ENCODE peak calls at places on chromosomes 1 and 21, in six cellular contexts. P is stimulated activated CD4-positive, alpha-beta T cell treated with anti-CD3 and anti-CD28 coated beads, Interleukin-1b, Interleukin-23, amount 100 ng/mL, for 1 hour; N is astrocyte of the spinal cord; X is progenitor cell of endocrine pancreas; H is lung; U is fibroblast of pulmonary artery. Z is an unnamed sample.

GRCh38 chr21:20272791-20273362 is 725.3 kb upstream of the NCAM2 start:
- DNase-seq in P (no peak), N (no peak), X (no peak), H (no peak), U (no peak), Z (no peak)

GRCh38 chr1:145845514-145846161 is at the start of gene NUDT17:
- DNase-seq in P (peak; percentile 44), N (peak; percentile 74), X (peak; percentile 66), H (peak; percentile 77), U (peak; percentile 75), Z (no peak)

GRCh38 chr1:230166366-230167132 is 99.5 kb downstream of the GALNT2 start:
- DNase-seq in P (no peak), N (no peak), X (no peak), H (no peak), U (no peak), Z (no peak)

GRCh38 chr1:154474802-154475201 is 27.2 kb upstream of the TDRD10 start:
- DNase-seq in P (no peak), N (peak; percentile 84), X (no peak), H (peak; percentile 81), U (peak; percentile 78), Z (no peak)

GRCh38 chr1:160177231-160177630 is 13.1 kb upstream of the CASQ1 start:
- DNase-seq in P (no peak), N (no peak), X (no peak), H (no peak), U (no peak), Z (no peak)

GRCh38 chr1:225919906-225920305 is 4.1 kb downstream of the PYCR2 start:
- DNase-seq in P (no peak), N (peak; percentile 85), X (no peak), H (peak; percentile 59), U (peak; percentile 85), Z (no peak)

GRCh38 chr1:41754540-41754939 is 164.2 kb downstream of the HIVEP3 start:
- DNase-seq in P (no peak), N (no peak), X (no peak), H (no peak), U (no peak), Z (no peak)

GRCh38 chr1:65626003-65626402 is 166.7 kb upstream of the PDE4B start:
- DNase-seq in P (no peak), N (no peak), X (no peak), H (no peak), U (no peak), Z (no peak)

Z was measured in brain pericyte.